ENCODE peak calls at places on chromosomes 13 and 19, in nine cellular contexts. L is ascending aorta; V is neural progenitor cell; J is activated T-cell treated with anti-CD3 and anti-CD28 coated beads, Interleukin-2, amount 50 U/mL, for 72 hours; O is HEK293T; X is stimulated activated CD8-positive, alpha-beta memory T cell treated with anti-CD3 and anti-CD28 coated beads, Interleukin-4, amount 100 ng/mL, for 4 hours; S is testis; H is activated naive CD8-positive, alpha-beta T cell treated with anti-CD3 and anti-CD28 coated beads, Interleukin-2, amount 50 U/mL, for 24 hours; F is midbrain. Q is an unnamed sample.

GRCh38 chr13:48194392-48194754 is 38.6 kb upstream of the ITM2B start:
- DNase-seq in L (no peak), V (no peak), J (no peak), O (no peak), X (no peak), S (peak), H (no peak), F (peak), Q (peak)

GRCh38 chr19:18239303-18239702 is 13.1 kb upstream of the PDE4C start:
- DNase-seq in L (no peak), V (peak), J (no peak), O (no peak), X (no peak), S (peak), H (no peak), F (no peak), Q (no peak)

GRCh38 chr19:57506163-57506562 is 6.4 kb downstream of the ZNF773 start:
- DNase-seq in L (no peak), V (no peak), J (no peak), O (no peak), X (no peak), S (no peak), H (no peak), F (no peak), Q (no peak)

GRCh38 chr13:113288880-113289279 is 8.2 kb upstream of the LAMP1 start:
- DNase-seq in L (no peak), V (no peak), J (no peak), O (no peak), X (no peak), S (no peak), H (no peak), F (no peak), Q (no peak)

GRCh38 chr13:50400930-50401553 is 385.8 kb downstream of the KCNRG start:
- DNase-seq in L (no peak), V (no peak), J (no peak), O (no peak), X (no peak), S (no peak), H (no peak), F (peak), Q (peak)

GRCh38 chr19:35718345-35719041 is 690 bp downstream of the KMT2B start:
- DNase-seq in L (peak), V (no peak), J (peak), O (peak), X (peak), S (peak), H (peak), F (no peak), Q (no peak)

GRCh38 chr13:29099781-29100406 is 279.8 kb downstream of the MTUS2 start:
- DNase-seq in L (no peak), V (no peak), J (no peak), O (no peak), X (no peak), S (no peak), H (no peak), F (no peak), Q (no peak)

GRCh38 chr13:45195421-45195820 is 5.4 kb downstream of the KCTD4 start:
- DNase-seq in L (no peak), V (no peak), J (no peak), O (no peak), X (no peak), S (no peak), H (no peak), F (peak), Q (peak)

GRCh38 chr19:19338082-19338481 is 17.5 kb downstream of the MAU2 start:
- DNase-seq in L (no peak), V (no peak), J (no peak), O (no peak), X (no peak), S (no peak), H (no peak), F (no peak), Q (no peak)

GRCh38 chr13:98020271-98020670 is 66.8 kb downstream of the IPO5 start:
- DNase-seq in L (no peak), V (no peak), J (no peak), O (no peak), X (no peak), S (no peak), H (no peak), F (no peak), Q (no peak)

GRCh38 chr19:18392936-18393335 is 4.5 kb downstream of the LRRC25 start:
- DNase-seq in L (no peak), V (no peak), J (no peak), O (no peak), X (no peak), S (no peak), H (no peak), F (no peak), Q (no peak)

GRCh38 chr13:72062566-72062965 is 195.6 kb upstream of the DACH1 start:
- DNase-seq in L (no peak), V (peak), J (no peak), O (no peak), X (no peak), S (no peak), H (no peak), F (no peak), Q (no peak)

GRCh38 chr13:80245162-80245733 is 95.7 kb downstream of the SPRY2 start:
- DNase-seq in L (no peak), V (no peak), J (no peak), O (no peak), X (no peak), S (no peak), H (no peak), F (no peak), Q (no peak)

GRCh38 chr13:69751259-69751658 is 356.4 kb upstream of the ATXN8OS start:
- DNase-seq in L (no peak), V (no peak), J (no peak), O (no peak), X (no peak), S (no peak), H (no peak), F (no peak), Q (no peak)

GRCh38 chr13:113635709-113636108 is 22.3 kb downstream of the ATP4B start:
- DNase-seq in L (no peak), V (no peak), J (no peak), O (no peak), X (no peak), S (no peak), H (no peak), F (no peak), Q (no peak)

GRCh38 chr13:79654520-79654919 is 173.6 kb downstream of the NDFIP2 start:
- DNase-seq in L (no peak), V (no peak), J (no peak), O (no peak), X (no peak), S (no peak), H (no peak), F (no peak), Q (no peak)

GRCh38 chr19:1752757-1753728 is at the start of gene ONECUT3:
- DNase-seq in L (no peak), V (peak), J (no peak), O (no peak), X (no peak), S (no peak), H (no peak), F (no peak), Q (no peak)

GRCh38 chr19:50465986-50466771 is 10.1 kb upstream of the EMC10 start:
- DNase-seq in L (no peak), V (peak), J (no peak), O (peak), X (no peak), S (no peak), H (no peak), F (no peak), Q (no peak)

GRCh38 chr19:48739835-48740704 is at the start of gene RASIP1:
- DNase-seq in L (no peak), V (peak), J (no peak), O (no peak), X (no peak), S (no peak), H (no peak), F (no peak), Q (no peak)

GRCh38 chr13:23384111-23384510 is 49.4 kb downstream of the SACS start:
- DNase-seq in L (no peak), V (no peak), J (peak), O (no peak), X (no peak), S (no peak), H (peak), F (no peak), Q (no peak)

GRCh38 chr13:108213946-108214345 is 1.4 kb downstream of the LIG4 start:
- DNase-seq in L (no peak), V (peak), J (no peak), O (no peak), X (no peak), S (no peak), H (no peak), F (no peak), Q (no peak)